ENCODE peak calls at places on chromosomes 1 and 21, in seven cellular contexts. K, N, R, B, C, S and J are unnamed samples.

GRCh38 chr1:6096243-6097116 is 50.8 kb downstream of the KCNAB2 start:
- DNase-seq in K (no peak), N (no peak), R (no peak), B (peak; percentile 13), C (no peak), S (no peak), J (no peak)

GRCh38 chr1:212557739-212558664 is 50.6 kb upstream of the ATF3 start:
- DNase-seq in K (peak; percentile 87), N (no peak), R (peak; percentile 89), B (peak; percentile 71), C (no peak), S (peak; percentile 32), J (peak; percentile 74)

GRCh38 chr21:44761011-44761729 is 40.5 kb downstream of the UBE2G2 start:
- DNase-seq in K (peak; percentile 87), N (no peak), R (no peak), B (no peak), C (no peak), S (peak; percentile 30), J (peak; percentile 40)

GRCh38 chr1:214516434-214517326 is 34.7 kb downstream of the PTPN14 start:
- DNase-seq in K (no peak), N (no peak), R (no peak), B (no peak), C (no peak), S (no peak), J (no peak)

GRCh38 chr1:32798191-32798590 is 19.0 kb downstream of the YARS1 start:
- DNase-seq in K (no peak), N (no peak), R (no peak), B (no peak), C (no peak), S (no peak), J (no peak)

GRCh38 chr1:41936107-41936506 is 17.4 kb upstream of the HIVEP3 start:
- DNase-seq in K (no peak), N (no peak), R (no peak), B (no peak), C (no peak), S (no peak), J (no peak)

GRCh38 chr1:198443374-198444233 is 96.9 kb downstream of the ATP6V1G3 start:
- DNase-seq in K (no peak), N (no peak), R (no peak), B (no peak), C (no peak), S (no peak), J (no peak)

GRCh38 chr1:157040802-157041201 is 4.7 kb downstream of the ARHGEF11 start:
- DNase-seq in K (no peak), N (no peak), R (no peak), B (no peak), C (no peak), S (no peak), J (no peak)

GRCh38 chr1:246549665-246550064 is 16.4 kb downstream of the TFB2M start:
- DNase-seq in K (no peak), N (no peak), R (no peak), B (no peak), C (no peak), S (no peak), J (no peak)

GRCh38 chr1:205321109-205321958 is at the start of gene NUAK2:
- DNase-seq in K (peak; percentile 99), N (peak; percentile 85), R (peak; percentile 97), B (peak; percentile 92), C (peak; percentile 79), S (peak; percentile 96), J (peak; percentile 94)

GRCh38 chr21:29638761-29639327 is 301.0 kb downstream of the GRIK1 start:
- DNase-seq in K (no peak), N (no peak), R (no peak), B (no peak), C (no peak), S (no peak), J (no peak)

GRCh38 chr21:35034203-35034926 is 14.7 kb downstream of the RUNX1 start:
- DNase-seq in K (peak; percentile 11), N (no peak), R (no peak), B (no peak), C (no peak), S (no peak), J (no peak)

GRCh38 chr1:156253634-156254033 is 5.8 kb upstream of the PAQR6 start:
- DNase-seq in K (no peak), N (no peak), R (no peak), B (no peak), C (no peak), S (no peak), J (no peak)

GRCh38 chr1:180533571-180533987 is 25.2 kb upstream of the OVAAL start:
- DNase-seq in K (peak; percentile 91), N (peak; percentile 53), R (peak; percentile 77), B (peak; percentile 62), C (peak; percentile 33), S (peak; percentile 82), J (no peak)

GRCh38 chr1:36705629-36706028 is 222.9 kb upstream of the CSF3R start:
- DNase-seq in K (peak; percentile 52), N (no peak), R (no peak), B (no peak), C (no peak), S (no peak), J (no peak)

GRCh38 chr1:67652800-67653199 is 32.2 kb upstream of the GADD45A start:
- DNase-seq in K (no peak), N (no peak), R (no peak), B (peak; percentile 30), C (no peak), S (no peak), J (no peak)

GRCh38 chr21:14120091-14120734 is 90.5 kb downstream of the LIPI start:
- DNase-seq in K (peak; percentile 90), N (no peak), R (no peak), B (no peak), C (no peak), S (peak; percentile 52), J (no peak)

GRCh38 chr1:35807614-35808375 is at the start of gene AGO4:
- DNase-seq in K (peak; percentile 82), N (peak; percentile 56), R (peak; percentile 87), B (peak; percentile 74), C (peak; percentile 22), S (peak; percentile 85), J (peak; percentile 80)

GRCh38 chr1:30507391-30508174 is 215.8 kb downstream of the MATN1 start:
- DNase-seq in K (peak; percentile 36), N (no peak), R (no peak), B (no peak), C (no peak), S (no peak), J (no peak)

GRCh38 chr1:174995916-174996315 is 3.8 kb upstream of the CACYBP start:
- DNase-seq in K (no peak), N (no peak), R (no peak), B (no peak), C (no peak), S (no peak), J (no peak)

GRCh38 chr1:74964508-74964907 is 169.7 kb upstream of the LHX8 start:
- DNase-seq in K (no peak), N (no peak), R (no peak), B (no peak), C (no peak), S (peak; percentile 95), J (no peak)

GRCh38 chr21:34020934-34021553 is 52.3 kb upstream of the MRPS6 start:
- DNase-seq in K (no peak), N (no peak), R (no peak), B (no peak), C (no peak), S (no peak), J (no peak)

GRCh38 chr1:40270152-40270834 is 12.3 kb downstream of the ZMPSTE24 start:
- DNase-seq in K (no peak), N (no peak), R (no peak), B (no peak), C (no peak), S (no peak), J (no peak)

GRCh38 chr1:201310251-201310985 is 27.1 kb downstream of the PKP1 start:
- DNase-seq in K (no peak), N (no peak), R (no peak), B (no peak), C (no peak), S (no peak), J (no peak)

GRCh38 chr1:25562101-25562927 is 18.9 kb downstream of the LDLRAP1 start:
- DNase-seq in K (no peak), N (no peak), R (peak; percentile 54), B (no peak), C (peak; percentile 80), S (no peak), J (no peak)

DNA sequence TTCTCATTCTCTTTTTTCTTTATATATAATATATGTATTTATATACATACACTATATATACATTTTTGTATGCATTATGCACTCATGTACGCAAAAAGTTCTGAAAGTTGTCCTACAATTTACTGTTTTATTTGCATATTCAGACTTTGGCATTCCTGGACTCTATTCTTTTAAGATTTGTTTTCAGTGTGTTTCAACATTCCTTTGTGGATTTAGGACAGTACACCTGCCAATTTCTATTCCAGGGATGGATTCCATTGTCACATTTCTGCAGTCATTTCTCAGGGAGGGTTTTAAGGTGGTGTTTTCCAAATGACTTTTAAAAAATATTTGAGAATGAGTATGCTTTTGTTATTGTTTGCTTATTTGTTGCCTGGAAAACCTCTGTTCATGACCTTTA is 76.2 kb downstream of the TPR start:
- DNase-seq in K (no peak), N (no peak), R (no peak), B (no peak), C (no peak), S (no peak), J (no peak)
- TF ChIP-seq CTCF in K (no peak), N (no peak), R (no peak), B (no peak), C (no peak), S (no peak), J (no peak)

DNA sequence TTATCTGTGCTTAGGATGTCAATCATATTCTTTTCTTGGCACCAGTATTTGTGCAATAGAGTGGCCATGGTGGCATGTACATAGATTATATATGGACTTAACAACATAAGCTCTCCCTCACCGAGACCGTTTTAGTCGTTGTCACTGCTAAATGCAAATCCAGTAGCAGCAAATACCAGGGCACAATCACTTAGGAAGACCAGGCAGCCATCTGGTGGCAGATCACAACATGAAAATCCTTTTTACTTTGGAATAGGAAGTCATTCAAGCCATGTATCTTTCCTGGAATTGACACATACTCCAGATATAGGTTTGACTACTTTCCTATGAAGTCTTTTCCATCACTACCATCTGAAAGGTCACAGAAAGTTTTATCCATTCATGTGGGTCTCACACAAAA is 53.2 kb upstream of the C1orf87 start:
- DNase-seq in K (peak; percentile 50), N (no peak), R (no peak), B (no peak), C (no peak), S (no peak), J (no peak)
- TF ChIP-seq CTCF in K (peak; percentile 60), N (no peak), R (no peak), B (peak; percentile 8), C (no peak), S (no peak), J (no peak)

GRCh38 chr1:82549851-82550250 is 749.1 kb downstream of the ADGRL2 start:
- DNase-seq in K (no peak), N (no peak), R (no peak), B (no peak), C (no peak), S (no peak), J (no peak)
- TF ChIP-seq CTCF in K (no peak), N (no peak), R (no peak), B (no peak), C (no peak), S (no peak), J (no peak)

DNA sequence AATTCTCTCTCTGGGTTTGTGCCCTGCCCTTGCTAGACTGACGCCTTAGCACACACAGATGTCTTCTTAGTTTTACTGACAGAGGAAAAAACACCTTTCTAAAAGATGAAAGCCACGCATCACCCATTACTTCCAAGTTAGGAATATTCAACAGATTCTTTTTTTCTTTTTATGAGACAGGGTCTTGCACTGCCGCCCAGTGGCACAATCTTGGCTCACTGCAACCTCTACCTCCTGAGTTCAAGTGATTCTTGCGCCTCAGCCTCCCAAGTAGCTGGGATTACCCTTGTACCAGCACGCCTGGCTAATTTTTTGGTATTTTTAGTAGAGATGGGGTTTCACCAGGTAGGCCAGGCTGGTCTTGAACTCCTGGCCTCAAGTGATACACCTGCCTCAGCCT is 169.2 kb downstream of the APP start:
- DNase-seq in K (no peak), N (no peak), R (no peak), B (no peak), C (no peak), S (no peak), J (no peak)
- TF ChIP-seq CTCF in K (peak; percentile 19), N (no peak), R (no peak), B (no peak), C (no peak), S (no peak), J (no peak)